ENCODE peak calls at places on chromosomes 6 and 20, in ten cellular contexts. X is IMR-90, H is Peyer's patch, Y is uterus, E is ovary, W is heart left ventricle, C is tibial nerve, Z is H54, V is stomach, I is K562. D is an unnamed sample.

GRCh38 chr6:148979006-148979901 is 232.4 kb downstream of the UST start:
- DNase-seq in Z (no peak), C (no peak), X (no peak), V (no peak), I (no peak), Y (no peak), E (no peak), W (no peak), H (no peak), D (no peak)

GRCh38 chr6:150417899-150418824 is 49.4 kb downstream of the IYD start:
- DNase-seq in W (no peak), C (no peak), V (no peak), Y (no peak), I (peak; percentile 60), Z (no peak), H (peak; percentile 37), X (peak; percentile 84), E (no peak), D (peak; percentile 67)

GRCh38 chr6:140271759-140272377 is 897.4 kb upstream of the CITED2 start:
- DNase-seq in Y (no peak), X (no peak), W (no peak), Z (no peak), I (no peak), H (no peak), V (no peak), C (no peak), E (no peak), D (no peak)

GRCh38 chr6:93858213-93858612 is 438.9 kb upstream of the EPHA7 start:
- DNase-seq in Z (no peak), H (no peak), E (no peak), Y (no peak), W (no peak), V (no peak), I (no peak), C (no peak), X (no peak), D (no peak)

GRCh38 chr6:160519603-160520042 is 144.5 kb downstream of the LPA start:
- DNase-seq in H (no peak), E (no peak), C (no peak), V (no peak), I (no peak), X (no peak), Y (no peak), Z (no peak), W (no peak), D (peak; percentile 65)

GRCh38 chr6:170152989-170153388 is 137.9 kb downstream of the DLL1 start:
- DNase-seq in V (peak; percentile 85), H (no peak), I (peak; percentile 35), E (peak; percentile 58), Y (peak; percentile 57), X (no peak), Z (peak; percentile 48), W (peak; percentile 71), C (no peak), D (peak; percentile 6)

GRCh38 chr6:10613077-10613476 is 81.3 kb downstream of the C6orf52 start:
- DNase-seq in E (no peak), Z (no peak), X (peak; percentile 65), W (no peak), Y (no peak), H (no peak), I (no peak), V (no peak), C (no peak), D (no peak)

GRCh38 chr6:90044182-90044832 is 150.0 kb downstream of the GJA10 start:
- DNase-seq in V (no peak), H (no peak), Y (no peak), Z (no peak), W (no peak), C (no peak), E (no peak), X (peak; percentile 47), I (no peak), D (no peak)

GRCh38 chr6:79833806-79834205 is 113.5 kb downstream of the ELOVL4 start:
- DNase-seq in Z (no peak), I (no peak), X (no peak), H (no peak), E (no peak), V (no peak), W (no peak), Y (no peak), C (no peak), D (no peak)

GRCh38 chr6:21616005-21616404 is 22.5 kb downstream of the SOX4 start:
- DNase-seq in Z (no peak), E (no peak), X (no peak), W (no peak), C (no peak), V (no peak), I (no peak), H (no peak), Y (no peak), D (no peak)
- TF ChIP-seq POLR2A in Z (no peak), E (no peak), X (no peak), W (no peak), C (no peak), V (no peak), I (no peak), H (no peak), Y (no peak), D (no peak)

GRCh38 chr20:50399917-50400704 is 110.1 kb upstream of the PTPN1 start:
- DNase-seq in C (no peak), I (no peak), W (no peak), H (no peak), Z (no peak), E (no peak), V (peak; percentile 71), Y (no peak), X (peak; percentile 60), D (no peak)

GRCh38 chr20:50398471-50399002 is 111.6 kb upstream of the PTPN1 start:
- DNase-seq in X (no peak), W (no peak), Y (no peak), H (no peak), E (no peak), I (no peak), V (no peak), C (no peak), Z (no peak), D (no peak)

GRCh38 chr20:50400705-50401045 is 109.5 kb upstream of the PTPN1 start:
- DNase-seq in V (no peak), C (no peak), W (no peak), X (no peak), Z (no peak), H (no peak), Y (no peak), I (no peak), E (no peak), D (no peak)

GRCh38 chr20:50398064-50398463 is 112.1 kb upstream of the PTPN1 start:
- DNase-seq in E (no peak), X (no peak), I (no peak), C (no peak), W (no peak), H (no peak), Y (no peak), V (no peak), Z (no peak), D (no peak)

GRCh38 chr20:50399003-50399916 is 110.9 kb upstream of the PTPN1 start:
- DNase-seq in H (no peak), E (peak; percentile 86), Y (peak; percentile 71), W (peak; percentile 84), I (no peak), X (peak; percentile 51), Z (no peak), V (peak; percentile 51), C (no peak), D (no peak)
- TF ChIP-seq POLR2A in H (no peak), E (peak; percentile 7), Y (no peak), W (peak; percentile 13), I (no peak), X (no peak), Z (no peak), V (no peak), C (no peak), D (no peak)

GRCh38 chr6:6885521-6886088 is 222.2 kb upstream of the RREB1 start:
- DNase-seq in W (peak; percentile 78), E (no peak), Z (no peak), C (peak; percentile 26), H (no peak), V (peak; percentile 38), I (no peak), X (no peak), Y (no peak), D (peak; percentile 83)
- TF ChIP-seq POLR2A in W (no peak), E (no peak), Z (no peak), C (no peak), H (no peak), V (no peak), I (no peak), X (no peak), Y (no peak), D (no peak)

GRCh38 chr20:24992420-24993205 is at the start of gene APMAP:
- DNase-seq in X (peak; percentile 88), W (peak; percentile 98), V (peak; percentile 98), E (peak; percentile 98), Y (peak; percentile 96), C (peak; percentile 93), I (peak; percentile 93), H (peak; percentile 98), Z (peak; percentile 92), D (peak; percentile 96)
- TF ChIP-seq POLR2A in X (peak; percentile 96), W (peak; percentile 96), V (peak; percentile 20), E (peak; percentile 96), Y (peak; percentile 98), C (peak; percentile 99), I (peak; percentile 83), H (peak; percentile 98), Z (peak; percentile 98), D (peak; percentile 98)

GRCh38 chr6:13014551-13015378 is 298.2 kb downstream of the PHACTR1 start:
- DNase-seq in H (no peak), Y (no peak), X (no peak), V (no peak), C (no peak), Z (no peak), I (no peak), W (peak; percentile 64), E (no peak), D (no peak)
- TF ChIP-seq POLR2A in H (no peak), Y (no peak), X (no peak), V (no peak), C (no peak), Z (no peak), I (no peak), W (no peak), E (no peak), D (no peak)

GRCh38 chr20:45951925-45952834 is 17.7 kb downstream of the PCIF1 start:
- DNase-seq in Y (no peak), C (no peak), Z (no peak), X (no peak), E (no peak), H (no peak), V (no peak), W (no peak), I (no peak), D (no peak)
- TF ChIP-seq POLR2A in Y (no peak), C (no peak), Z (no peak), X (no peak), E (no peak), H (no peak), V (no peak), W (no peak), I (no peak), D (no peak)

DNA sequence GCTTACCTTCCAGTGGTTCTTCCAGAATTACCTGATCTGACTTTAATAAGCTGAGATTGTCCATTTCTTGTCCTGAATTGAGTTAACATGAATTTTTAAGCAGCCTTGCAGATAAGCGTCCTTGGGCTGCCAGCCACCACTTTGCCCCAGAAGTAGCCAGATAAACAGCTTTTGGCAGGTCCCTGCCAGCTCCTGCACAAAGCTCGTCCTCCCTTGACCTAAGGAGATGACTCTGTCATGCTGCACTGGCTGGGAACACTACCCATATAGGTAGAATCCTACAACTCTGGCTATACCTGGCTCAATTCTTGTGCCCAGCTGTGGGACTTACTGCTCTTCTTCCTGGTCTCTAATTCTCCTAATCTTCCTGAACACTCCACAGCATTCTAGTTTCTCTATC is 39.6 kb upstream of the AAR2 start:
- DNase-seq in X (no peak), W (no peak), Z (no peak), I (no peak), H (no peak), Y (no peak), E (no peak), C (no peak), V (no peak), D (no peak)
- TF ChIP-seq POLR2A in X (no peak), W (no peak), Z (no peak), I (no peak), H (no peak), Y (no peak), E (no peak), C (no peak), V (no peak), D (no peak)

D was measured in erythroblast.